ENCODE peak calls at places on chromosomes 16 and 17, in eight cellular contexts. K is activated naive CD8-positive, alpha-beta T cell treated with anti-CD3 and anti-CD28 coated beads for 36 hours; L is glutamatergic neuron; Y is AG04450; I is stimulated activated effector memory CD8-positive, alpha-beta T cell treated with anti-CD3 and anti-CD28 coated beads, Interleukin-12 subunit alpha, Interleukin-12 subunit beta, amount 100 ng/mL, for 72 hours; F is GM04504; R is adrenal gland; V is vagina. X is an unnamed sample.

GRCh38 chr16:30439720-30440348 is 5.8 kb downstream of the SEPHS2 start:
- DNase-seq in K (no peak), I (no peak), F (no peak), V (no peak), Y (no peak), R (no peak), L (no peak), X (no peak)

GRCh38 chr16:72474511-72475123 is 302.7 kb upstream of the PMFBP1 start:
- DNase-seq in V (no peak), I (no peak), K (no peak), R (no peak), L (no peak), F (no peak), Y (peak), X (no peak)

GRCh38 chr17:32930512-32930911 is 2.6 kb downstream of the TMEM98 start:
- DNase-seq in R (no peak), L (no peak), I (no peak), Y (no peak), F (no peak), V (no peak), K (no peak), X (no peak)

GRCh38 chr17:67601897-67602296 is 115.8 kb upstream of the NOL11 start:
- DNase-seq in L (no peak), V (no peak), Y (no peak), I (no peak), K (no peak), F (no peak), R (no peak), X (no peak)

GRCh38 chr16:81137012-81137335 is 40.8 kb upstream of the GCSH start:
- DNase-seq in I (no peak), V (no peak), L (no peak), K (no peak), Y (no peak), F (no peak), R (peak), X (no peak)

GRCh38 chr17:71793550-71793949 is 327.3 kb upstream of the SOX9 start:
- DNase-seq in I (no peak), F (no peak), Y (no peak), K (no peak), L (no peak), V (no peak), R (no peak), X (no peak)

GRCh38 chr17:58997756-58998553 is 108.7 kb downstream of the TRIM37 start:
- DNase-seq in R (no peak), K (no peak), I (no peak), F (no peak), Y (no peak), L (no peak), V (no peak), X (no peak)

GRCh38 chr16:17515421-17516210 is 44.9 kb upstream of the XYLT1 start:
- DNase-seq in R (no peak), F (no peak), L (no peak), K (no peak), Y (no peak), I (no peak), V (no peak), X (no peak)

GRCh38 chr17:45270828-45271418 is 9.0 kb upstream of the SPATA32 start:
- DNase-seq in Y (no peak), K (peak), L (peak), F (no peak), R (no peak), I (peak), V (no peak), X (no peak)

GRCh38 chr17:81792675-81793615 is 11.0 kb upstream of the GCGR start:
- DNase-seq in R (no peak), F (no peak), V (no peak), I (no peak), Y (no peak), K (no peak), L (no peak), X (no peak)

GRCh38 chr16:4988647-4989046 is 30.5 kb downstream of the SEC14L5 start:
- DNase-seq in L (no peak), K (no peak), Y (no peak), F (no peak), R (no peak), V (no peak), I (no peak), X (no peak)

GRCh38 chr17:62110923-62111484 is 45.9 kb upstream of the MED13 start:
- DNase-seq in Y (no peak), I (no peak), L (no peak), K (no peak), R (no peak), F (no peak), V (no peak), X (no peak)

GRCh38 chr17:10673318-10673717 is 16.2 kb upstream of the MYH3 start:
- DNase-seq in Y (no peak), R (no peak), K (no peak), L (no peak), F (no peak), V (no peak), I (no peak), X (no peak)

GRCh38 chr17:64773836-64774761 is 112.0 kb upstream of the SMURF2 start:
- DNase-seq in F (peak), Y (peak), L (no peak), I (no peak), V (no peak), K (no peak), R (no peak), X (no peak)

X was measured in KG1.